ENCODE peak calls at places on chromosomes 5 and 9, in eight cellular contexts. T, W, U, B, D, S, L and N are unnamed samples.

GRCh38 chr5:1010181-1010510 is 1.5 kb downstream of the NKD2 start:
- DNase-seq in W (no peak), L (no peak), D (no peak), T (peak; percentile 75), S (no peak), B (peak; percentile 45), U (no peak), N (peak; percentile 98)

GRCh38 chr9:135478858-135479468 is 619 bp upstream of the PPP1R26 start:
- DNase-seq in D (no peak), U (no peak), S (no peak), B (no peak), L (no peak), T (peak; percentile 84), W (peak; percentile 12), N (no peak)

GRCh38 chr9:135641047-135641446 is 1.7 kb upstream of the GLT6D1 start:
- DNase-seq in D (no peak), U (no peak), W (no peak), T (no peak), B (no peak), L (no peak), S (no peak), N (no peak)

GRCh38 chr9:101268426-101268825 is 116.4 kb downstream of the BAAT start:
- DNase-seq in S (no peak), B (no peak), W (no peak), U (no peak), D (no peak), L (no peak), T (no peak), N (no peak)

GRCh38 chr5:113215401-113216060 is 219.3 kb downstream of the TSSK1B start:
- DNase-seq in T (no peak), S (no peak), L (no peak), U (no peak), B (no peak), W (no peak), D (no peak), N (no peak)

GRCh38 chr9:110179734-110180133 is 28.2 kb downstream of the C9orf152 start:
- DNase-seq in D (no peak), S (no peak), T (no peak), W (no peak), L (no peak), U (no peak), B (no peak), N (no peak)

GRCh38 chr5:179900707-179901106 is 7.0 kb downstream of the TBC1D9B start:
- DNase-seq in L (no peak), B (no peak), U (no peak), S (no peak), D (no peak), T (no peak), W (no peak), N (no peak)

GRCh38 chr9:113293285-113293874 is 9.8 kb downstream of the RNF183 start:
- DNase-seq in T (no peak), U (peak; percentile 67), L (no peak), D (no peak), W (no peak), B (no peak), S (no peak), N (no peak)

GRCh38 chr9:120100595-120100994 is 479.4 kb downstream of the CDK5RAP2 start:
- DNase-seq in T (no peak), D (no peak), L (no peak), B (no peak), U (no peak), W (no peak), S (no peak), N (no peak)

GRCh38 chr9:77985996-77986395 is 45.6 kb downstream of the GNAQ start:
- DNase-seq in T (no peak), S (no peak), L (no peak), D (no peak), B (no peak), U (no peak), W (no peak), N (no peak)

GRCh38 chr5:115069087-115069968 is 100.4 kb downstream of the TRIM36 start:
- DNase-seq in U (no peak), D (no peak), W (peak; percentile 7), B (no peak), T (peak; percentile 37), S (no peak), L (no peak), N (no peak)

GRCh38 chr5:56128166-56128565 is 105.0 kb downstream of the ANKRD55 start:
- DNase-seq in D (peak; percentile 35), S (no peak), L (no peak), T (peak; percentile 20), W (no peak), B (no peak), U (no peak), N (no peak)

GRCh38 chr9:4955836-4956235 is 29.2 kb upstream of the JAK2 start:
- DNase-seq in U (no peak), B (no peak), S (no peak), D (no peak), T (no peak), W (no peak), L (no peak), N (no peak)

GRCh38 chr5:73591698-73592501 is 26.4 kb downstream of the UTP15 start:
- DNase-seq in U (no peak), S (no peak), B (no peak), L (no peak), T (no peak), D (no peak), W (no peak), N (no peak)

GRCh38 chr5:4994994-4995393 is 145.1 kb upstream of the ADAMTS16 start:
- DNase-seq in T (no peak), U (no peak), S (no peak), D (no peak), B (no peak), W (no peak), L (no peak), N (no peak)

GRCh38 chr9:27184556-27185351 is 75.7 kb downstream of the TEK start:
- DNase-seq in T (no peak), U (no peak), D (no peak), S (no peak), B (no peak), L (no peak), W (no peak), N (no peak)

GRCh38 chr5:43192558-43193170 is 639 bp downstream of the NIM1K start:
- DNase-seq in B (no peak), T (no peak), D (peak; percentile 19), S (no peak), W (peak; percentile 16), L (no peak), U (no peak), N (no peak)

GRCh38 chr9:113614843-113615648 is 151.5 kb downstream of the RGS3 start:
- DNase-seq in U (peak; percentile 60), B (no peak), S (no peak), T (no peak), W (peak; percentile 46), L (no peak), D (no peak), N (no peak)

GRCh38 chr9:98811051-98811650 is 3.7 kb downstream of the GALNT12 start:
- DNase-seq in D (no peak), S (no peak), L (no peak), W (no peak), T (no peak), U (peak; percentile 50), B (no peak), N (no peak)

GRCh38 chr5:96175090-96175489 is 213.4 kb upstream of the ELL2 start:
- DNase-seq in L (no peak), S (peak; percentile 15), D (no peak), U (no peak), B (no peak), W (peak; percentile 16), T (peak; percentile 26), N (peak; percentile 9)

GRCh38 chr5:63375851-63376250 is 586.4 kb downstream of the HTR1A start:
- DNase-seq in B (no peak), L (no peak), W (no peak), U (no peak), T (no peak), D (no peak), S (no peak), N (no peak)

GRCh38 chr9:21965401-21965951 is 28.7 kb downstream of the CDKN2A start:
- DNase-seq in U (no peak), T (peak; percentile 74), W (peak; percentile 55), L (no peak), B (peak; percentile 89), S (no peak), D (no peak), N (no peak)